ENCODE peak calls at places on chromosomes 1 and 21, in ten cellular contexts. One of them, this sample, is unnamed.

GRCh38 chr1:86502721-86503430 is 34.1 kb downstream of the CLCA1 start:
- DNase-seq in GM06990: no peak
- DNase-seq in NCI-H2171 treated with DMSO at 0.1 percent for 48 hours: peak; percentile 39
- DNase-seq in left lobe of liver: no peak
- DNase-seq in GM12864: no peak
- DNase-seq in activated CD4-positive, alpha-beta T cell treated with anti-CD3 and anti-CD28 coated beads, Interleukin-2, amount 10 ng/mL, durations not matched to agents 7 days and 5 days: no peak
- DNase-seq in NCI-H1694 treated with DMSO at 0.1 percent for 48 hours: no peak
- DNase-seq in H9: peak; percentile 90
- DNase-seq in stimulated activated CD4-positive, alpha-beta T cell treated with anti-CD3 and anti-CD28 coated beads, Interleukin-12 subunit alpha, Interleukin-12 subunit beta, amount 100 ng/mL, for 4 hours: no peak
- DNase-seq in MCF 10A: peak; percentile 72
- DNase-seq in this sample: peak; percentile 11

GRCh38 chr1:38004284-38005101 is 821 bp downstream of the FHL3 start:
- DNase-seq in MCF 10A: peak; percentile 26
- DNase-seq in NCI-H2171 treated with DMSO at 0.1 percent for 48 hours: no peak
- DNase-seq in stimulated activated CD4-positive, alpha-beta T cell treated with anti-CD3 and anti-CD28 coated beads, Interleukin-12 subunit alpha, Interleukin-12 subunit beta, amount 100 ng/mL, for 4 hours: no peak
- DNase-seq in GM06990: no peak
- DNase-seq in H9: no peak
- DNase-seq in left lobe of liver: no peak
- DNase-seq in activated CD4-positive, alpha-beta T cell treated with anti-CD3 and anti-CD28 coated beads, Interleukin-2, amount 10 ng/mL, durations not matched to agents 7 days and 5 days: no peak
- DNase-seq in GM12864: no peak
- DNase-seq in NCI-H1694 treated with DMSO at 0.1 percent for 48 hours: no peak
- DNase-seq in this sample: peak; percentile 54

GRCh38 chr21:42161957-42162681 is 56.8 kb upstream of the ABCG1 start:
- DNase-seq in GM06990: no peak
- DNase-seq in NCI-H2171 treated with DMSO at 0.1 percent for 48 hours: no peak
- DNase-seq in NCI-H1694 treated with DMSO at 0.1 percent for 48 hours: no peak
- DNase-seq in stimulated activated CD4-positive, alpha-beta T cell treated with anti-CD3 and anti-CD28 coated beads, Interleukin-12 subunit alpha, Interleukin-12 subunit beta, amount 100 ng/mL, for 4 hours: no peak
- DNase-seq in H9: peak; percentile 31
- DNase-seq in MCF 10A: no peak
- DNase-seq in activated CD4-positive, alpha-beta T cell treated with anti-CD3 and anti-CD28 coated beads, Interleukin-2, amount 10 ng/mL, durations not matched to agents 7 days and 5 days: peak; percentile 56
- DNase-seq in GM12864: no peak
- DNase-seq in left lobe of liver: peak; percentile 34
- DNase-seq in this sample: no peak

GRCh38 chr1:31524196-31524967 is 51.9 kb upstream of the TINAGL1 start:
- DNase-seq in MCF 10A: no peak
- DNase-seq in GM12864: no peak
- DNase-seq in left lobe of liver: peak; percentile 71
- DNase-seq in activated CD4-positive, alpha-beta T cell treated with anti-CD3 and anti-CD28 coated beads, Interleukin-2, amount 10 ng/mL, durations not matched to agents 7 days and 5 days: no peak
- DNase-seq in NCI-H2171 treated with DMSO at 0.1 percent for 48 hours: no peak
- DNase-seq in H9: no peak
- DNase-seq in NCI-H1694 treated with DMSO at 0.1 percent for 48 hours: no peak
- DNase-seq in GM06990: no peak
- DNase-seq in stimulated activated CD4-positive, alpha-beta T cell treated with anti-CD3 and anti-CD28 coated beads, Interleukin-12 subunit alpha, Interleukin-12 subunit beta, amount 100 ng/mL, for 4 hours: no peak
- DNase-seq in this sample: no peak

GRCh38 chr1:155057788-155058211 is 5.7 kb upstream of the EFNA4 start:
- DNase-seq in activated CD4-positive, alpha-beta T cell treated with anti-CD3 and anti-CD28 coated beads, Interleukin-2, amount 10 ng/mL, durations not matched to agents 7 days and 5 days: no peak
- DNase-seq in NCI-H2171 treated with DMSO at 0.1 percent for 48 hours: no peak
- DNase-seq in GM06990: no peak
- DNase-seq in GM12864: no peak
- DNase-seq in left lobe of liver: no peak
- DNase-seq in MCF 10A: no peak
- DNase-seq in H9: no peak
- DNase-seq in stimulated activated CD4-positive, alpha-beta T cell treated with anti-CD3 and anti-CD28 coated beads, Interleukin-12 subunit alpha, Interleukin-12 subunit beta, amount 100 ng/mL, for 4 hours: no peak
- DNase-seq in NCI-H1694 treated with DMSO at 0.1 percent for 48 hours: no peak
- DNase-seq in this sample: no peak

GRCh38 chr21:42836767-42837301 is 42.5 kb downstream of the WDR4 start:
- DNase-seq in MCF 10A: no peak
- DNase-seq in stimulated activated CD4-positive, alpha-beta T cell treated with anti-CD3 and anti-CD28 coated beads, Interleukin-12 subunit alpha, Interleukin-12 subunit beta, amount 100 ng/mL, for 4 hours: no peak
- DNase-seq in left lobe of liver: peak; percentile 43
- DNase-seq in activated CD4-positive, alpha-beta T cell treated with anti-CD3 and anti-CD28 coated beads, Interleukin-2, amount 10 ng/mL, durations not matched to agents 7 days and 5 days: no peak
- DNase-seq in GM12864: no peak
- DNase-seq in H9: no peak
- DNase-seq in NCI-H1694 treated with DMSO at 0.1 percent for 48 hours: no peak
- DNase-seq in GM06990: no peak
- DNase-seq in NCI-H2171 treated with DMSO at 0.1 percent for 48 hours: no peak
- DNase-seq in this sample: no peak

GRCh38 chr1:50976890-50977574 is 7.0 kb downstream of the CDKN2C start:
- DNase-seq in NCI-H1694 treated with DMSO at 0.1 percent for 48 hours: peak; percentile 94
- DNase-seq in left lobe of liver: no peak
- DNase-seq in NCI-H2171 treated with DMSO at 0.1 percent for 48 hours: peak; percentile 83
- DNase-seq in activated CD4-positive, alpha-beta T cell treated with anti-CD3 and anti-CD28 coated beads, Interleukin-2, amount 10 ng/mL, durations not matched to agents 7 days and 5 days: peak; percentile 12
- DNase-seq in GM12864: peak; percentile 68
- DNase-seq in stimulated activated CD4-positive, alpha-beta T cell treated with anti-CD3 and anti-CD28 coated beads, Interleukin-12 subunit alpha, Interleukin-12 subunit beta, amount 100 ng/mL, for 4 hours: peak; percentile 10
- DNase-seq in MCF 10A: peak; percentile 48
- DNase-seq in H9: peak; percentile 40
- DNase-seq in GM06990: peak; percentile 74
- DNase-seq in this sample: peak; percentile 75

GRCh38 chr1:10714337-10715114 is 81.9 kb downstream of the CASZ1 start:
- DNase-seq in H9: no peak
- DNase-seq in GM12864: no peak
- DNase-seq in left lobe of liver: no peak
- DNase-seq in NCI-H2171 treated with DMSO at 0.1 percent for 48 hours: no peak
- DNase-seq in NCI-H1694 treated with DMSO at 0.1 percent for 48 hours: no peak
- DNase-seq in activated CD4-positive, alpha-beta T cell treated with anti-CD3 and anti-CD28 coated beads, Interleukin-2, amount 10 ng/mL, durations not matched to agents 7 days and 5 days: no peak
- DNase-seq in GM06990: no peak
- DNase-seq in MCF 10A: no peak
- DNase-seq in stimulated activated CD4-positive, alpha-beta T cell treated with anti-CD3 and anti-CD28 coated beads, Interleukin-12 subunit alpha, Interleukin-12 subunit beta, amount 100 ng/mL, for 4 hours: no peak
- DNase-seq in this sample: no peak

GRCh38 chr1:70941563-70941962 is 106.1 kb downstream of the PTGER3 start:
- DNase-seq in NCI-H2171 treated with DMSO at 0.1 percent for 48 hours: no peak
- DNase-seq in GM06990: no peak
- DNase-seq in NCI-H1694 treated with DMSO at 0.1 percent for 48 hours: no peak
- DNase-seq in H9: no peak
- DNase-seq in GM12864: no peak
- DNase-seq in stimulated activated CD4-positive, alpha-beta T cell treated with anti-CD3 and anti-CD28 coated beads, Interleukin-12 subunit alpha, Interleukin-12 subunit beta, amount 100 ng/mL, for 4 hours: no peak
- DNase-seq in left lobe of liver: no peak
- DNase-seq in MCF 10A: no peak
- DNase-seq in activated CD4-positive, alpha-beta T cell treated with anti-CD3 and anti-CD28 coated beads, Interleukin-2, amount 10 ng/mL, durations not matched to agents 7 days and 5 days: no peak
- DNase-seq in this sample: no peak

GRCh38 chr1:41919764-41920397 is 1.2 kb upstream of the HIVEP3 start:
- DNase-seq in NCI-H1694 treated with DMSO at 0.1 percent for 48 hours: no peak
- DNase-seq in H9: peak; percentile 81
- DNase-seq in NCI-H2171 treated with DMSO at 0.1 percent for 48 hours: peak; percentile 94
- DNase-seq in left lobe of liver: no peak
- DNase-seq in stimulated activated CD4-positive, alpha-beta T cell treated with anti-CD3 and anti-CD28 coated beads, Interleukin-12 subunit alpha, Interleukin-12 subunit beta, amount 100 ng/mL, for 4 hours: peak; percentile 65
- DNase-seq in activated CD4-positive, alpha-beta T cell treated with anti-CD3 and anti-CD28 coated beads, Interleukin-2, amount 10 ng/mL, durations not matched to agents 7 days and 5 days: peak; percentile 88
- DNase-seq in GM06990: peak; percentile 61
- DNase-seq in MCF 10A: no peak
- DNase-seq in GM12864: peak; percentile 66
- DNase-seq in this sample: peak; percentile 46